ENCODE peak calls at places on chromosomes 4 and X, in five cellular contexts. S, N, T, L and V are unnamed samples.

GRCh38 chrX:46587158-46587557 is 13.6 kb downstream of the CHST7 start:
- DNase-seq in S (no peak), N (no peak), T (no peak), L (no peak), V (peak)

GRCh38 chr4:111204807-111205206 is 581.9 kb upstream of the PITX2 start:
- DNase-seq in T (no peak), N (no peak), S (no peak), L (no peak), V (peak)

GRCh38 chr4:162865102-162865501 is 301.6 kb downstream of the NAF1 start:
- DNase-seq in S (peak), N (no peak), L (no peak), T (no peak), V (no peak)

GRCh38 chr4:147084861-147085260 is 139.2 kb upstream of the TTC29 start:
- DNase-seq in L (no peak), N (no peak), S (no peak), T (no peak), V (no peak)

GRCh38 chrX:131826572-131826971 is 196.5 kb upstream of the STK26 start:
- DNase-seq in L (no peak), N (no peak), T (no peak), S (no peak), V (no peak)

GRCh38 chrX:34874763-34875162 is 67.8 kb upstream of the FAM47B start:
- DNase-seq in T (no peak), N (no peak), L (no peak), S (no peak), V (no peak)

GRCh38 chr4:145234086-145234694 is 53.8 kb upstream of the OTUD4 start:
- DNase-seq in S (peak), N (peak), L (peak), T (peak), V (peak)

GRCh38 chrX:29890004-29890403 is 325.4 kb upstream of the MAGEB2 start:
- DNase-seq in N (no peak), T (no peak), L (no peak), S (no peak), V (peak)

GRCh38 chrX:148601034-148601433 is 100.6 kb downstream of the AFF2 start:
- DNase-seq in N (no peak), L (no peak), T (no peak), S (no peak), V (no peak)

GRCh38 chr4:83589283-83589682 is 53.4 kb downstream of the GPAT3 start:
- DNase-seq in T (peak), L (no peak), N (no peak), S (no peak), V (no peak)

GRCh38 chr4:8307126-8307525 is 37.6 kb downstream of the HTRA3 start:
- DNase-seq in L (no peak), T (no peak), S (no peak), N (no peak), V (no peak)

GRCh38 chr4:7187691-7188090 is 4.6 kb upstream of the SORCS2 start:
- DNase-seq in L (no peak), S (no peak), T (no peak), N (no peak), V (no peak)

GRCh38 chr4:112968456-112969159 is 80.8 kb upstream of the ANK2 start:
- DNase-seq in T (no peak), L (no peak), N (no peak), S (no peak), V (peak)

GRCh38 chr4:73679836-73680235 is 59.6 kb upstream of the RASSF6 start:
- DNase-seq in N (no peak), T (no peak), S (peak), L (no peak), V (peak)

GRCh38 chr4:186790630-186791029 is 67.0 kb upstream of the FAT1 start:
- DNase-seq in N (no peak), S (no peak), L (no peak), T (no peak), V (peak)

GRCh38 chrX:20947411-20947912 is 426.8 kb upstream of the CNKSR2 start:
- DNase-seq in N (no peak), L (no peak), S (no peak), T (no peak), V (no peak)

GRCh38 chr4:169115897-169116254 is 105.8 kb upstream of the CBR4 start:
- DNase-seq in S (peak), L (no peak), T (no peak), N (no peak), V (peak)

GRCh38 chrX:65607070-65607742 is 60.2 kb upstream of the MSN start:
- DNase-seq in N (no peak), S (no peak), L (no peak), T (no peak), V (peak)

GRCh38 chr4:80199004-80199579 is 1.8 kb downstream of the PRDM8 start:
- DNase-seq in S (no peak), L (no peak), N (no peak), T (no peak), V (no peak)

GRCh38 chr4:53987761-53988171 is 76.6 kb downstream of the CHIC2 start:
- DNase-seq in T (no peak), L (no peak), S (peak), N (peak), V (peak)

GRCh38 chrX:155767101-155767878 is 113.9 kb upstream of the VAMP7 start:
- DNase-seq in N (no peak), T (peak), S (peak), L (peak), V (peak)

GRCh38 chr4:158814636-158815035 is 45.8 kb downstream of the FNIP2 start:
- DNase-seq in N (no peak), L (no peak), T (no peak), S (no peak), V (peak)

GRCh38 chr4:121711263-121712000 is 14.7 kb upstream of the ANXA5 start:
- DNase-seq in L (peak), S (peak), T (peak), N (peak), V (peak)

GRCh38 chr4:40976343-40976742 is 226.6 kb downstream of the NSUN7 start:
- DNase-seq in N (peak), L (no peak), S (peak), T (peak), V (peak)

GRCh38 chr4:43357252-43357974 is 464.9 kb downstream of the GRXCR1 start:
- DNase-seq in N (no peak), T (no peak), L (no peak), S (no peak), V (no peak)

GRCh38 chrX:49166914-49167739 is 4.6 kb downstream of the MAGIX start:
- DNase-seq in T (peak), N (no peak), L (no peak), S (no peak), V (peak)
- TF ChIP-seq MAFK in T (no peak), N (no peak), L (no peak), S (no peak), V (no peak)

DNA sequence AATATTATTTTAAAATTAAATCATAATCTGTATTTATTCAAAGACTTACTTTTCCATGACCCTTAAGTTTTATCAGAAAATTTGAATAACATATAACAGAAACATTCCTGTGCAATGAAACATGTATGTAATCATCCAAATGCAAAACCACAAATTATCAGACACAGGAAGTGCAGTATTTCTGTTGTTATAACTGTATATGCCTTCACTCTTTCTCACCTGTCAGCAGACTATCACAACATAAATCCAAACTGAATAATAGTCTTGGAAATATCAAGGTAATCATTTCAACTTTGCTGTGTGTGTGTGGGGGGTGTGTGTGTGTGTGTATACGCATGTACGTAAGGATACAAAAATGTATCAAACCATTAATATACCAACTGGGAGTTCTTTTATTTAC is 285.9 kb downstream of the SLC7A11 start:
- DNase-seq in N (no peak), S (no peak), L (no peak), T (no peak), V (peak)
- TF ChIP-seq MAFK in N (no peak), S (no peak), L (no peak), T (no peak), V (no peak)

GRCh38 chr4:13522282-13523104 is 21.8 kb downstream of the NKX3-2 start:
- DNase-seq in L (no peak), N (no peak), T (no peak), S (no peak), V (no peak)
- TF ChIP-seq MAFK in L (no peak), N (no peak), T (no peak), S (no peak), V (no peak)

GRCh38 chrX:150933945-150934350 is 35.5 kb upstream of the CD99L2 start:
- DNase-seq in S (no peak), N (no peak), T (no peak), L (no peak), V (no peak)
- TF ChIP-seq MAFK in S (no peak), N (no peak), T (no peak), L (no peak), V (no peak)

GRCh38 chr4:6042293-6043063 is 24.2 kb upstream of the C4orf50 start:
- DNase-seq in L (no peak), S (no peak), T (no peak), N (no peak), V (no peak)
- TF ChIP-seq MAFK in L (no peak), S (no peak), T (no peak), N (no peak), V (no peak)

GRCh38 chr4:13678186-13678924 is 50.8 kb upstream of the BOD1L1 start:
- DNase-seq in T (no peak), N (no peak), S (no peak), L (no peak), V (no peak)
- TF ChIP-seq MAFK in T (no peak), N (no peak), S (no peak), L (no peak), V (no peak)